ENCODE peak calls at places on chromosomes 4 and X, in five cellular contexts. N is cerebellum, W is NCI-H1436, I is GM23338, A is NCI-H1105 treated with DMSO at 0.1 percent for 48 hours. B is an unnamed sample.

GRCh38 chr4:111945014-111945413 is 200.2 kb upstream of the FAM241A start:
- DNase-seq in N (no peak), W (no peak), I (peak), A (no peak), B (no peak)

GRCh38 chr4:121776610-121777401 is 11.8 kb upstream of the SMIM43 start:
- DNase-seq in N (no peak), W (no peak), I (no peak), A (no peak), B (no peak)

GRCh38 chrX:23904096-23904495 is 3.6 kb downstream of the APOO start:
- DNase-seq in N (no peak), W (no peak), I (no peak), A (no peak), B (no peak)

GRCh38 chr4:94507708-94508107 is 56.0 kb downstream of the PDLIM5 start:
- DNase-seq in N (no peak), W (no peak), I (no peak), A (no peak), B (no peak)

GRCh38 chr4:68878048-68878447 is 62.3 kb downstream of the UGT2B10 start:
- DNase-seq in N (no peak), W (no peak), I (no peak), A (no peak), B (no peak)

GRCh38 chrX:108198420-108198819 is 106.8 kb downstream of the ATG4A start:
- DNase-seq in N (no peak), W (no peak), I (no peak), A (no peak), B (no peak)

GRCh38 chr4:184114431-184114830 is 103.2 kb downstream of the ENPP6 start:
- DNase-seq in N (peak), W (no peak), I (peak), A (no peak), B (no peak)

GRCh38 chrX:14899607-14900006 is 26.4 kb downstream of the MOSPD2 start:
- DNase-seq in N (no peak), W (no peak), I (no peak), A (no peak), B (no peak)

GRCh38 chr4:149522031-149522430 is 293.6 kb downstream of the IQCM start:
- DNase-seq in N (no peak), W (no peak), I (no peak), A (no peak), B (no peak)

GRCh38 chr4:164169591-164169990 is 584.3 kb upstream of the SMIM31 start:
- DNase-seq in N (no peak), W (no peak), I (no peak), A (no peak), B (peak)

GRCh38 chr4:71206763-71207162 is 132.1 kb upstream of the SLC4A4 start:
- DNase-seq in N (no peak), W (no peak), I (no peak), A (peak), B (no peak)

GRCh38 chr4:39616651-39617050 is 22.0 kb downstream of the SMIM14 start:
- DNase-seq in N (no peak), W (no peak), I (no peak), A (no peak), B (no peak)

GRCh38 chr4:152328595-152328994 is 207.3 kb downstream of the FBXW7 start:
- DNase-seq in N (no peak), W (no peak), I (no peak), A (no peak), B (no peak)

GRCh38 chr4:187000281-187000680 is 276.6 kb upstream of the FAT1 start:
- DNase-seq in N (no peak), W (no peak), I (no peak), A (no peak), B (no peak)

GRCh38 chr4:141352775-141353544 is 132.3 kb downstream of the ZNF330 start:
- DNase-seq in N (no peak), W (no peak), I (peak), A (no peak), B (no peak)

GRCh38 chrX:46408553-46409407 is 136.4 kb downstream of the ZNF674 start:
- DNase-seq in N (peak), W (peak), I (peak), A (peak), B (peak)

GRCh38 chr4:16663722-16664121 is 234.7 kb downstream of the LDB2 start:
- DNase-seq in N (no peak), W (no peak), I (no peak), A (no peak), B (no peak)

GRCh38 chr4:142379277-142380051 is 466.6 kb downstream of the INPP4B start:
- DNase-seq in N (no peak), W (no peak), I (no peak), A (no peak), B (peak)

GRCh38 chr4:38787693-38788092 is 4.9 kb upstream of the TLR10 start:
- DNase-seq in N (no peak), W (no peak), I (no peak), A (no peak), B (no peak)

GRCh38 chr4:22593933-22594332 is 78.1 kb upstream of the ADGRA3 start:
- DNase-seq in N (no peak), W (no peak), I (no peak), A (no peak), B (no peak)

GRCh38 chr4:67750691-67751090 is 3.5 kb downstream of the GNRHR start:
- DNase-seq in N (no peak), W (no peak), I (no peak), A (no peak), B (no peak)

GRCh38 chr4:173538903-173539445 is 8.9 kb upstream of the HAND2 start:
- DNase-seq in N (no peak), W (no peak), I (peak), A (no peak), B (no peak)

GRCh38 chr4:45985038-45985437 is 138.8 kb downstream of the GABRG1 start:
- DNase-seq in N (no peak), W (no peak), I (peak), A (no peak), B (no peak)

GRCh38 chr4:173522160-173522873 is 7.7 kb downstream of the HAND2 start:
- DNase-seq in N (peak), W (no peak), I (peak), A (no peak), B (no peak)

GRCh38 chrX:7143076-7143475 is 4.4 kb upstream of the STS start:
- DNase-seq in N (no peak), W (no peak), I (no peak), A (no peak), B (no peak)

GRCh38 chrX:77444075-77444474 is 3.1 kb upstream of the FGF16 start:
- DNase-seq in N (no peak), W (no peak), I (no peak), A (no peak), B (no peak)

GRCh38 chrX:34559325-34559724 is 97.8 kb downstream of the TMEM47 start:
- DNase-seq in N (no peak), W (no peak), I (peak), A (no peak), B (no peak)

GRCh38 chr4:9608300-9608699 is 164.1 kb downstream of the DEFB131A start:
- DNase-seq in N (no peak), W (no peak), I (no peak), A (no peak), B (no peak)

GRCh38 chrX:23792861-23793553 is 10.0 kb downstream of the SAT1 start:
- DNase-seq in N (no peak), W (peak), I (no peak), A (peak), B (no peak)

GRCh38 chrX:19579485-19579884 is 64.2 kb upstream of the MAP3K15 start:
- DNase-seq in N (no peak), W (no peak), I (no peak), A (no peak), B (no peak)

GRCh38 chrX:107483976-107484726 is 34.7 kb downstream of the FRMPD3 start:
- DNase-seq in N (peak), W (peak), I (peak), A (peak), B (no peak)

GRCh38 chr4:77788990-77789389 is 30.2 kb downstream of the CNOT6L start:
- DNase-seq in N (no peak), W (no peak), I (no peak), A (no peak), B (no peak)

GRCh38 chrX:133726211-133726630 is 259.2 kb downstream of the GPC3 start:
- DNase-seq in N (no peak), W (peak), I (no peak), A (peak), B (no peak)

GRCh38 chrX:100720301-100720700 is 11.6 kb downstream of the SYTL4 start:
- DNase-seq in N (no peak), W (no peak), I (no peak), A (no peak), B (no peak)

B was measured in retinal pigment epithelial cell.